ENCODE peak calls at places on chromosomes 1 and 21, in four cellular contexts. Z is DMS79, N is SHP77, Q is HCT116. A is an unnamed sample.

GRCh38 chr1:46528297-46528955 is 23.0 kb downstream of the KNCN start:
- DNase-seq in Z (no peak), N (no peak), Q (no peak), A (no peak)

GRCh38 chr1:186532481-186532880 is 71.6 kb upstream of the PDC start:
- DNase-seq in Z (no peak), N (no peak), Q (no peak), A (no peak)

GRCh38 chr21:15631342-15631741 is 98.4 kb upstream of the USP25 start:
- DNase-seq in Z (no peak), N (no peak), Q (no peak), A (peak)

GRCh38 chr1:24043345-24044032 is 63.4 kb upstream of the SRSF10 start:
- DNase-seq in Z (peak), N (no peak), Q (no peak), A (no peak)

GRCh38 chr1:48061162-48062136 is 64.3 kb upstream of the TRABD2B start:
- DNase-seq in Z (peak), N (peak), Q (peak), A (no peak)

GRCh38 chr1:78678324-78678723 is 28.7 kb downstream of the IFI44 start:
- DNase-seq in Z (no peak), N (no peak), Q (no peak), A (no peak)

GRCh38 chr1:68163220-68163619 is 69.1 kb downstream of the WLS start:
- DNase-seq in Z (no peak), N (no peak), Q (no peak), A (no peak)

GRCh38 chr1:71948561-71948960 is 333.8 kb downstream of the NEGR1 start:
- DNase-seq in Z (no peak), N (no peak), Q (no peak), A (no peak)

GRCh38 chr1:92980732-92981647 is 19.7 kb upstream of the DIPK1A start:
- DNase-seq in Z (no peak), N (no peak), Q (no peak), A (no peak)

GRCh38 chr1:81155131-81155530 is 645.6 kb upstream of the ADGRL2 start:
- DNase-seq in Z (no peak), N (no peak), Q (no peak), A (no peak)

GRCh38 chr1:19676438-19676922 is 11.8 kb downstream of the HTR6 start:
- DNase-seq in Z (no peak), N (no peak), Q (no peak), A (peak)

GRCh38 chr1:3170566-3171453 is 101.8 kb downstream of the PRDM16 start:
- DNase-seq in Z (peak), N (peak), Q (no peak), A (peak)

GRCh38 chr1:81699234-81699633 is 101.5 kb upstream of the ADGRL2 start:
- DNase-seq in Z (no peak), N (no peak), Q (no peak), A (no peak)

GRCh38 chr1:216535059-216535458 is 111.8 kb upstream of the USH2A start:
- DNase-seq in Z (no peak), N (no peak), Q (no peak), A (peak)

A was measured in AG04450.